ENCODE peak calls at places on chromosomes 12 and 14, in five cellular contexts. One of them, this sample, is unnamed. For H3K9me3, the result is how much of the 10 kb centered on the place peaks cover.

GRCh38 chr12:82695531-82695930 is 8.8 kb downstream of the TMTC2 start:
- DNase-seq in IMR-90: no peak
- DNase-seq in hepatocyte: no peak
- DNase-seq in DND-41: no peak
- DNase-seq in A549: no peak
- DNase-seq in this sample: no peak

GRCh38 chr12:39205969-39206368 is 237.0 kb downstream of the KIF21A start:
- DNase-seq in DND-41: no peak
- DNase-seq in IMR-90: no peak
- DNase-seq in hepatocyte: no peak
- DNase-seq in A549: no peak
- DNase-seq in this sample: no peak

GRCh38 chr12:102316723-102317122 is 119.1 kb upstream of the PMCH start:
- DNase-seq in DND-41: no peak
- DNase-seq in hepatocyte: no peak
- DNase-seq in IMR-90: no peak
- DNase-seq in A549: no peak
- DNase-seq in this sample: no peak

GRCh38 chr12:13534645-13535398 is 338.3 kb downstream of the EMP1 start:
- DNase-seq in IMR-90: peak
- DNase-seq in A549: peak
- DNase-seq in hepatocyte: peak
- DNase-seq in DND-41: peak
- DNase-seq in this sample: peak

GRCh38 chr12:49920241-49920914 is 16.7 kb upstream of the FAIM2 start:
- DNase-seq in DND-41: no peak
- DNase-seq in A549: no peak
- DNase-seq in hepatocyte: no peak
- DNase-seq in IMR-90: peak
- DNase-seq in this sample: peak

GRCh38 chr14:47442206-47442605 is 233.2 kb downstream of the MDGA2 start:
- DNase-seq in IMR-90: no peak
- DNase-seq in hepatocyte: peak
- DNase-seq in A549: peak
- DNase-seq in DND-41: no peak
- DNase-seq in this sample: peak

GRCh38 chr12:60266381-60266852 is 670.6 kb downstream of the SLC16A7 start:
- DNase-seq in A549: peak
- DNase-seq in hepatocyte: peak
- DNase-seq in DND-41: no peak
- DNase-seq in IMR-90: peak
- DNase-seq in this sample: peak

GRCh38 chr12:80299219-80299618 is 144.8 kb upstream of the PTPRQ start:
- DNase-seq in DND-41: no peak
- DNase-seq in A549: no peak
- DNase-seq in hepatocyte: no peak
- DNase-seq in IMR-90: no peak
- DNase-seq in this sample: no peak

GRCh38 chr12:23028158-23028802 is 403.3 kb downstream of the ETNK1 start:
- DNase-seq in DND-41: no peak
- DNase-seq in A549: no peak
- DNase-seq in IMR-90: peak
- DNase-seq in hepatocyte: no peak
- DNase-seq in this sample: no peak

GRCh38 chr12:21026302-21026701 is 104.7 kb upstream of the SLCO1B1 start:
- DNase-seq in hepatocyte: no peak
- DNase-seq in DND-41: no peak
- DNase-seq in A549: peak
- DNase-seq in IMR-90: no peak
- DNase-seq in this sample: no peak

GRCh38 chr14:101358320-101358569 is 203.1 kb upstream of the DIO3 start:
- DNase-seq in DND-41: no peak
- DNase-seq in IMR-90: no peak
- DNase-seq in hepatocyte: no peak
- DNase-seq in A549: no peak
- DNase-seq in this sample: no peak

GRCh38 chr12:28294300-28294699 is 104.0 kb downstream of the CCDC91 start:
- DNase-seq in DND-41: no peak
- DNase-seq in A549: no peak
- DNase-seq in hepatocyte: no peak
- DNase-seq in IMR-90: no peak
- DNase-seq in this sample: no peak

GRCh38 chr12:46523446-46523845 is 150.9 kb upstream of the SLC38A2 start:
- DNase-seq in A549: peak
- DNase-seq in DND-41: no peak
- DNase-seq in IMR-90: peak
- DNase-seq in hepatocyte: no peak
- DNase-seq in this sample: no peak

GRCh38 chr14:23513005-23513412 is 38.6 kb downstream of the ZFHX2 start:
- DNase-seq in DND-41: no peak
- DNase-seq in A549: no peak
- DNase-seq in IMR-90: no peak
- DNase-seq in hepatocyte: no peak
- DNase-seq in this sample: no peak

GRCh38 chr14:91063119-91063518 is 2.7 kb upstream of the RPS6KA5 start:
- DNase-seq in IMR-90: no peak
- DNase-seq in A549: peak
- DNase-seq in hepatocyte: no peak
- DNase-seq in DND-41: peak
- DNase-seq in this sample: peak

GRCh38 chr12:44509471-44509870 is 366.6 kb downstream of the NELL2 start:
- DNase-seq in hepatocyte: no peak
- DNase-seq in IMR-90: no peak
- DNase-seq in A549: no peak
- DNase-seq in DND-41: no peak
- DNase-seq in this sample: no peak

GRCh38 chr12:30323008-30323407 is 372.7 kb downstream of the IPO8 start:
- DNase-seq in hepatocyte: no peak
- DNase-seq in A549: no peak
- DNase-seq in IMR-90: no peak
- DNase-seq in DND-41: no peak
- DNase-seq in this sample: no peak

GRCh38 chr14:74035556-74035955 is 16.4 kb downstream of the BBOF1 start:
- DNase-seq in IMR-90: peak
- DNase-seq in hepatocyte: no peak
- DNase-seq in DND-41: no peak
- DNase-seq in A549: no peak
- DNase-seq in this sample: peak

GRCh38 chr14:35287481-35288013 is 4.6 kb upstream of the PSMA6 start:
- DNase-seq in hepatocyte: peak
- DNase-seq in A549: no peak
- DNase-seq in DND-41: peak
- DNase-seq in IMR-90: no peak
- DNase-seq in this sample: no peak

GRCh38 chr12:4483885-4484823 is 38.5 kb upstream of the FGF6 start:
- DNase-seq in hepatocyte: no peak
- DNase-seq in A549: no peak
- DNase-seq in DND-41: no peak
- DNase-seq in IMR-90: no peak
- DNase-seq in this sample: no peak

GRCh38 chr14:74427651-74428050 is 1.6 kb upstream of the SYNDIG1L start:
- DNase-seq in hepatocyte: no peak
- DNase-seq in DND-41: no peak
- DNase-seq in IMR-90: no peak
- DNase-seq in A549: no peak
- DNase-seq in this sample: no peak

GRCh38 chr12:79567164-79567563 is 123.6 kb downstream of the PAWR start:
- DNase-seq in IMR-90: no peak
- DNase-seq in DND-41: no peak
- DNase-seq in hepatocyte: no peak
- DNase-seq in A549: no peak
- DNase-seq in this sample: no peak

GRCh38 chr12:118874698-118875548 is 106.4 kb upstream of the SRRM4 start:
- DNase-seq in DND-41: no peak
- DNase-seq in IMR-90: no peak
- DNase-seq in hepatocyte: no peak
- DNase-seq in A549: no peak
- DNase-seq in this sample: no peak

GRCh38 chr12:89247962-89248361 is 104.3 kb downstream of the DUSP6 start:
- DNase-seq in IMR-90: peak
- DNase-seq in hepatocyte: no peak
- DNase-seq in A549: no peak
- DNase-seq in DND-41: no peak
- DNase-seq in this sample: no peak

GRCh38 chr14:79515158-79515557 is 696.1 kb downstream of the DIO2 start:
- DNase-seq in A549: peak
- DNase-seq in hepatocyte: no peak
- DNase-seq in DND-41: no peak
- DNase-seq in IMR-90: no peak
- DNase-seq in this sample: no peak

GRCh38 chr12:122021193-122021821 is 377 bp upstream of the BCL7A start:
- DNase-seq in DND-41: peak
- DNase-seq in IMR-90: no peak
- DNase-seq in hepatocyte: peak
- DNase-seq in A549: no peak
- DNase-seq in this sample: peak

GRCh38 chr12:128258866-128259555 is 8.0 kb upstream of the TMEM132C start:
- DNase-seq in A549: no peak
- DNase-seq in hepatocyte: peak
- DNase-seq in DND-41: no peak
- DNase-seq in IMR-90: no peak
- DNase-seq in this sample: no peak

GRCh38 chr14:72547999-72548398 is 345.9 kb downstream of the DPF3 start:
- DNase-seq in DND-41: no peak
- DNase-seq in A549: peak
- DNase-seq in IMR-90: no peak
- DNase-seq in hepatocyte: no peak
- DNase-seq in this sample: no peak

GRCh38 chr14:92747701-92748258 is 647 bp downstream of the LGMN start:
- DNase-seq in hepatocyte: peak
- DNase-seq in DND-41: no peak
- DNase-seq in A549: no peak
- DNase-seq in IMR-90: no peak
- DNase-seq in this sample: peak

GRCh38 chr14:75234173-75234855 is 44.3 kb upstream of the FOS start:
- DNase-seq in DND-41: no peak
- DNase-seq in IMR-90: peak
- DNase-seq in hepatocyte: peak
- DNase-seq in A549: peak
- DNase-seq in this sample: peak

GRCh38 chr12:51269174-51270066 is 795 bp downstream of the SMAGP start:
- DNase-seq in A549: peak
- DNase-seq in hepatocyte: peak
- DNase-seq in IMR-90: no peak
- DNase-seq in DND-41: peak
- DNase-seq in this sample: peak

GRCh38 chr12:133192847-133193246 is 11.6 kb downstream of the ZNF268 start:
- DNase-seq in DND-41: no peak
- DNase-seq in A549: no peak
- DNase-seq in hepatocyte: no peak
- DNase-seq in IMR-90: no peak
- DNase-seq in this sample: no peak

GRCh38 chr12:133190176-133190575 is 8.9 kb downstream of the ZNF268 start:
- DNase-seq in A549: no peak
- DNase-seq in IMR-90: no peak
- DNase-seq in hepatocyte: no peak
- DNase-seq in DND-41: no peak
- DNase-seq in this sample: no peak
- H3K9me3 ChIP-seq in A549: half or more
- H3K9me3 ChIP-seq in IMR-90: half or more
- H3K9me3 ChIP-seq in hepatocyte: half or more
- H3K9me3 ChIP-seq in DND-41: half or more
- H3K9me3 ChIP-seq in this sample: under half

GRCh38 chr14:52080817-52081755 is 12.2 kb upstream of the NID2 start:
- DNase-seq in IMR-90: peak
- DNase-seq in DND-41: no peak
- DNase-seq in hepatocyte: peak
- DNase-seq in A549: peak
- DNase-seq in this sample: peak
- H3K27ac ChIP-seq in IMR-90: peak
- H3K27ac ChIP-seq in DND-41: no peak
- H3K27ac ChIP-seq in hepatocyte: peak
- H3K27ac ChIP-seq in A549: peak
- H3K27ac ChIP-seq in this sample: peak

GRCh38 chr14:28163897-28164296 is 602.7 kb upstream of the FOXG1 start:
- DNase-seq in DND-41: no peak
- DNase-seq in hepatocyte: no peak
- DNase-seq in IMR-90: no peak
- DNase-seq in A549: no peak
- DNase-seq in this sample: no peak

GRCh38 chr14:28157887-28158791 is 608.4 kb upstream of the FOXG1 start:
- DNase-seq in DND-41: no peak
- DNase-seq in A549: no peak
- DNase-seq in IMR-90: no peak
- DNase-seq in hepatocyte: no peak
- DNase-seq in this sample: no peak

GRCh38 chr14:28163261-28163660 is 603.3 kb upstream of the FOXG1 start:
- DNase-seq in DND-41: no peak
- DNase-seq in hepatocyte: no peak
- DNase-seq in IMR-90: no peak
- DNase-seq in A549: no peak
- DNase-seq in this sample: no peak

GRCh38 chr14:28157289-28157869 is 609.2 kb upstream of the FOXG1 start:
- DNase-seq in hepatocyte: no peak
- DNase-seq in A549: no peak
- DNase-seq in IMR-90: no peak
- DNase-seq in DND-41: no peak
- DNase-seq in this sample: no peak

GRCh38 chr14:28161040-28161439 is 605.5 kb upstream of the FOXG1 start:
- DNase-seq in hepatocyte: no peak
- DNase-seq in IMR-90: no peak
- DNase-seq in DND-41: no peak
- DNase-seq in A549: no peak
- DNase-seq in this sample: no peak
- H3K9me3 ChIP-seq in hepatocyte: under half
- H3K9me3 ChIP-seq in IMR-90: under half
- H3K9me3 ChIP-seq in DND-41: under half
- H3K9me3 ChIP-seq in A549: under half
- H3K9me3 ChIP-seq in this sample: under half

DNA sequence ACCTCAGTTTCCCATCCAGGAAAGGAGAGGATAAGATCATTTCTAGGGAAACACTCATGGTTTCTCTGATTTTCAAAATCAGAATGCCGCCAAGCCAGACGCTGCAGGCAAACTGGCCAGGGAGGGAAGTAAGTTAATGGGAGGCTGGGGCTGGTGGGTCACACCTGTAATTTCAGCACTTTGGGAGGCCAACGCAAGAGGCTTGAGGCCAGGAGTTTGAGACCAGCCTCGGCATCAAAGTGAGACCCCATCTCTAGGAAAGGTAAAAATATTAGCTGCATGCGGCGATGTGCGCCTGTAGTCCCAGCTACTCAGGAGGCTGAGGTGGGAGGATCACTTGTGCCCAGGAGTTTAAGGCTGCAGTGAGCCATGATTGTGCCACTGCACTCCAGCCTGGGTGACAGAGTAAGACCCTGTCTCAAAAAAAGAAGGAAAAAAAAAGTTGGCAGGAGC is 587 bp downstream of the SELPLG start:
- DNase-seq in DND-41: no peak
- DNase-seq in hepatocyte: no peak
- DNase-seq in A549: no peak
- DNase-seq in IMR-90: no peak
- DNase-seq in this sample: no peak
- H3K27ac ChIP-seq in DND-41: peak
- H3K27ac ChIP-seq in hepatocyte: no peak
- H3K27ac ChIP-seq in A549: peak
- H3K27ac ChIP-seq in IMR-90: no peak
- H3K27ac ChIP-seq in this sample: no peak

This sample was measured in cardiac muscle cell.